ENCODE peak calls at places on chromosomes 13 and 19, in four cellular contexts. C, N, U and J are unnamed samples. For H3K9me3, the result is how much of the 10 kb centered on the place peaks cover.

GRCh38 chr19:2255982-2256685 is at the start of gene JSRP1:
- DNase-seq in C (no peak), N (no peak), U (no peak), J (no peak)

GRCh38 chr19:2461751-2462634 is 5.2 kb upstream of the LMNB2 start:
- DNase-seq in C (no peak), N (peak), U (peak), J (no peak)

GRCh38 chr13:24220086-24220703 is 59.7 kb downstream of the SPATA13 start:
- DNase-seq in C (peak), N (peak), U (no peak), J (peak)

GRCh38 chr19:33441828-33442227 is 68.3 kb downstream of the CEBPG start:
- DNase-seq in C (no peak), N (no peak), U (no peak), J (no peak)

GRCh38 chr19:51710163-51710562 is 13.6 kb downstream of the HAS1 start:
- DNase-seq in C (no peak), N (no peak), U (no peak), J (no peak)

GRCh38 chr19:14375582-14376291 is 5.5 kb upstream of the ADGRE5 start:
- DNase-seq in C (no peak), N (no peak), U (no peak), J (no peak)

GRCh38 chr13:71695662-71696061 is 171.3 kb downstream of the DACH1 start:
- DNase-seq in C (no peak), N (no peak), U (no peak), J (no peak)

GRCh38 chr19:8445488-8446001 is 770 bp downstream of the HNRNPM start:
- DNase-seq in C (no peak), N (peak), U (peak), J (peak)

GRCh38 chr13:41547253-41548000 is 90.1 kb downstream of the RGCC start:
- DNase-seq in C (no peak), N (peak), U (no peak), J (no peak)

GRCh38 chr19:29449371-29449770 is 76.4 kb upstream of the VSTM2B start:
- DNase-seq in C (no peak), N (no peak), U (no peak), J (no peak)

GRCh38 chr13:94123543-94123942 is 355.9 kb downstream of the DCT start:
- DNase-seq in C (no peak), N (no peak), U (no peak), J (no peak)

GRCh38 chr19:2039082-2039958 is 11.7 kb downstream of the MKNK2 start:
- DNase-seq in C (no peak), N (peak), U (no peak), J (peak)

GRCh38 chr19:44887648-44888047 is 3.4 kb upstream of the TOMM40 start:
- DNase-seq in C (no peak), N (no peak), U (no peak), J (no peak)

GRCh38 chr19:29277107-29277506 is 64.2 kb upstream of the UQCRFS1 start:
- DNase-seq in C (no peak), N (peak), U (peak), J (no peak)

GRCh38 chr19:27776524-27776923 is 1436.4 kb downstream of the UQCRFS1 start:
- DNase-seq in C (no peak), N (no peak), U (no peak), J (peak)

GRCh38 chr13:97394542-97394941 is 39.4 kb upstream of the RAP2A start:
- DNase-seq in C (no peak), N (no peak), U (no peak), J (no peak)

GRCh38 chr13:85586422-85586831 is 212.8 kb downstream of the SLITRK6 start:
- DNase-seq in C (no peak), N (no peak), U (no peak), J (no peak)

DNA sequence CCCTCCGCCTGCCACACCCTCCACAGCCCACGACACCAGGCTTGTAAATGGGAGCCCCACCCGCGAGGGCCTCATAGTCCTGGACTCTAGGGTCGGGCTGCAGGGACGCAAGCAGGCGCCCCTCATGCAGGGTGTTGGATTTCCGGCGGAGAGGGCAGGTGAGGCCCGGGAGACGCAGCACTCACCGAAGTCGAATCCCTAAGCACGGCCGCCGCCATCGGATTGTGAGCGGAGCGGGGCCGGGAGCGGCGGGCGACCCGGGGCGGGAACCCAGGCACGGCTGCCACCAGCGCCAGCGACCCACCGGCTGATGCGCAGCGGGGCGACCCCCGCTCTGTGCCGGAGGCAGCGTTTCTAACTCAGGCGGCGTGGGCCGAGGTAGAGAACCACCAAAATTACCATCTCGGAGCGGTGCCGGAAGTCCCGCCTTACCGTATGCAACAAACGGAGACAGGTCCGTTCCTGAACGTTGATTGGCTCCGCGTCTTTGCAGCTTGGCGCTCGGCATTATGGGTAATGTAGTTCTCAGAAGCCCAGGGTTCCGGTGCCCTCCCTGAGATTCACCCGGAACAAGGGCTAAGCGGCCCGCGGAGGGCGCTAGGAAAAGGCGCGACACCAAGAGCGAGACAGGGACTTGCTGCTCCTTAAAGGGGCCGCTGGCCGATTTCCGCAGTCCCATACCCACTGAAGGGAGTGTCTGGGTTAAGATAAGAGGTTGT is at the start of gene ZNF416:
- DNase-seq in C (peak), N (peak), U (peak), J (peak)
- H3K9me3 ChIP-seq in C (under half), N (under half), U (under half), J (under half)

GRCh38 chr19:37738371-37738770 is 18.8 kb upstream of the ZNF607 start:
- DNase-seq in C (no peak), N (no peak), U (no peak), J (no peak)
- H3K9me3 ChIP-seq in C (under half), N (under half), U (under half), J (under half)

GRCh38 chr19:15769586-15769985 is 17.9 kb upstream of the OR10H5 start:
- DNase-seq in C (no peak), N (no peak), U (no peak), J (no peak)
- H3K9me3 ChIP-seq in C (under half), N (under half), U (under half), J (under half)

DNA sequence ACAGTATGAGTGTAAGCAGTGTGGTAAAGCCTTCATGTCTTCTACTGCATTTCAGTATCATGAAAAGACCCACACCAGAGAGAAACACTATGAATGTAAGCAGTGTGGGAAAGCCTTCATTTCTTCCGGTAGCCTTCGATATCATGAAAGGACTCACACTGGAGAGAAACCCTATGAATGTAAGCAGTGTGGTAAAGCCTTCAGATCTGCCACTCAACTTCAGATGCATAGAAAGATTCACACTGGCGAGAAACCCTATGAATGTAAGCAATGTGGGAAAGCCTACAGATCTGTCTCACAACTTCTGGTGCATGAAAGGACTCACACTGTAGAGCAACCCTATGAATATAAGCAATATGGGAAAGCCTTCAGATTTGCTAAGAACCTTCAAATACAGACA is 12.8 kb downstream of the ZNF844 start:
- DNase-seq in C (no peak), N (no peak), U (no peak), J (no peak)
- H3K9me3 ChIP-seq in C (half or more), N (under half), U (under half), J (half or more)

GRCh38 chr19:23521471-23521870 is 126.2 kb upstream of the ZNF91 start:
- DNase-seq in C (no peak), N (no peak), U (no peak), J (no peak)
- H3K9me3 ChIP-seq in C (under half), N (under half), U (under half), J (under half)